ENCODE peak calls at places on chromosomes 1 and 21, in four cellular contexts. B is A549, E is K562, S is GM12878. A is an unnamed sample.

GRCh38 chr1:181319903-181320302 is 163.4 kb upstream of the CACNA1E start:
- DNase-seq in B (no peak), S (no peak), E (no peak), A (no peak)

GRCh38 chr1:108049083-108049819 is 84.3 kb upstream of the VAV3 start:
- DNase-seq in E (peak), B (peak), S (no peak), A (no peak)

GRCh38 chr1:112533029-112533428 is 24.3 kb downstream of the WNT2B start:
- DNase-seq in B (no peak), S (no peak), E (no peak), A (peak)

GRCh38 chr21:42039911-42040351 is 29.8 kb upstream of the ZBTB21 start:
- DNase-seq in B (no peak), S (no peak), E (no peak), A (peak)

GRCh38 chr21:33374080-33374873 is 28.9 kb upstream of the IFNGR2 start:
- DNase-seq in B (peak), E (peak), S (no peak), A (peak)

GRCh38 chr1:245124644-245125043 is 30.1 kb upstream of the KIF26B start:
- DNase-seq in B (no peak), S (no peak), E (no peak), A (no peak)

GRCh38 chr1:202965441-202965821 is 1.6 kb downstream of the CYB5R1 start:
- DNase-seq in E (no peak), B (no peak), S (no peak), A (no peak)

GRCh38 chr1:107405241-107405640 is 264.4 kb downstream of the NTNG1 start:
- DNase-seq in B (no peak), S (no peak), E (no peak), A (peak)

GRCh38 chr1:205774277-205775014 is 836 bp downstream of the RAB29 start:
- DNase-seq in E (peak), S (peak), B (no peak), A (no peak)

GRCh38 chr1:100364731-100365130 is 12.4 kb downstream of the CDC14A start:
- DNase-seq in S (no peak), E (no peak), B (no peak), A (no peak)

GRCh38 chr1:3775248-3775497 is 2.6 kb downstream of the SMIM1 start:
- DNase-seq in B (no peak), S (no peak), E (peak), A (no peak)

GRCh38 chr21:15062566-15062965 is 2.2 kb downstream of the NRIP1 start:
- DNase-seq in E (no peak), S (no peak), B (peak), A (no peak)

GRCh38 chr1:77627965-77628570 is 54.4 kb downstream of the ZZZ3 start:
- DNase-seq in S (no peak), E (no peak), B (no peak), A (no peak)

GRCh38 chr1:98103617-98104284 is 182.9 kb upstream of the DPYD start:
- DNase-seq in S (no peak), B (peak), E (no peak), A (peak)

GRCh38 chr1:153519242-153519641 is 16.5 kb downstream of the S100A6 start:
- DNase-seq in B (no peak), E (no peak), S (no peak), A (no peak)

GRCh38 chr1:17236779-17237601 is 11.9 kb upstream of the PADI3 start:
- DNase-seq in B (peak), E (peak), S (peak), A (peak)

GRCh38 chr1:91806777-91807700 is 78.9 kb downstream of the TGFBR3 start:
- DNase-seq in B (peak), S (no peak), E (no peak), A (peak)

GRCh38 chr21:42440187-42440792 is 36.6 kb downstream of the UBASH3A start:
- DNase-seq in S (peak), B (no peak), E (no peak), A (no peak)

GRCh38 chr1:25735956-25736529 is 64.0 kb upstream of the SELENON start:
- DNase-seq in B (no peak), E (no peak), S (no peak), A (no peak)

GRCh38 chr1:53257454-53258081 is 19.2 kb upstream of the MAGOH start:
- DNase-seq in S (no peak), E (no peak), B (no peak), A (peak)

GRCh38 chr1:245363821-245364220 is 209.0 kb downstream of the KIF26B start:
- DNase-seq in S (no peak), B (no peak), E (no peak), A (peak)

GRCh38 chr1:225746361-225747179 is 31.1 kb upstream of the SRP9 start:
- DNase-seq in B (peak), S (no peak), E (no peak), A (peak)

GRCh38 chr1:110048923-110049601 is 14.6 kb downstream of the STRIP1 start:
- DNase-seq in B (no peak), E (no peak), S (no peak), A (no peak)

GRCh38 chr1:59718989-59719360 is 95.8 kb upstream of the HOOK1 start:
- DNase-seq in S (no peak), E (no peak), B (no peak), A (no peak)

GRCh38 chr1:85502625-85503083 is 37.7 kb upstream of the DDAH1 start:
- DNase-seq in S (no peak), E (peak), B (peak), A (peak)

GRCh38 chr1:21904725-21905520 is 32.2 kb downstream of the HSPG2 start:
- DNase-seq in E (peak), B (peak), S (no peak), A (peak)

DNA sequence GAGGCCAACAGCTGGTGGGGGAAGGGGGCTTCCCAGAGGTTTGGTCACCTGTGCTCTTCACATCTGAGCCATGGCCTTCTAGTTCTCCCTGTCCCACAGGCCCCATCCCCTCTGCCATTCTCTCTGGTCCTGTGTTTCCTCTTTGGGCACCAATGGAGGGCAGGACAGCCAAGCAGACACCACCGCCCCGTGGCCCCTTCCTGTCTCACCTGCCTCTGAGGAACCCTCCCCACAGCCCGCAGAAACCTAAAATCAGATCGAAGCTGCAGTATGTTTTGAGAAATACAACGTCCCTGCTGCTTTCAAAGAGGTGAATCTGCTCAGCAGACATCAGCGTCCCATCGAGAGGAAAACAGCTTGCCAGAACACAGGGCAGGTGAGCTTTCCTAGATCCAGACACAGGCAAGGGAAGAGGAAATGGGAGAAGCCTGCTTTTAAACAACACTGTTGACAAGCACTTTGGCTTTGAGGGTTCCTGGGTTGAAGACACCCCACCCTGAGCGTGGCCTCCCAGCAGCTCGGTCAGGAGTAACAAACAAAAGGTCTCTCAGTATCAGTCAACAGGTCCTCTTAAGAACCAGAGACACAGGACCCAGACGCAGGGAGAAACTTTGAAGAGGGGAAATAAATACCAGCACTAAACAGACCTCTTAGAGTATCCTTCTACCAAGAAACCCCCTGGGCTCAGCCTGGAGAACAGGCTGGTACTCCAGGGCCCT is 2.3 kb downstream of the PANK4 start:
- DNase-seq in S (no peak), B (no peak), E (no peak), A (no peak)
- TF ChIP-seq ELK1 in S (no peak), B (no peak), E (no peak), A (no peak)

GRCh38 chr1:15354580-15354965 is 55.1 kb upstream of the EFHD2 start:
- DNase-seq in B (no peak), S (no peak), E (no peak), A (peak)
- TF ChIP-seq ELK1 in B (no peak), S (no peak), E (no peak), A (no peak)

DNA sequence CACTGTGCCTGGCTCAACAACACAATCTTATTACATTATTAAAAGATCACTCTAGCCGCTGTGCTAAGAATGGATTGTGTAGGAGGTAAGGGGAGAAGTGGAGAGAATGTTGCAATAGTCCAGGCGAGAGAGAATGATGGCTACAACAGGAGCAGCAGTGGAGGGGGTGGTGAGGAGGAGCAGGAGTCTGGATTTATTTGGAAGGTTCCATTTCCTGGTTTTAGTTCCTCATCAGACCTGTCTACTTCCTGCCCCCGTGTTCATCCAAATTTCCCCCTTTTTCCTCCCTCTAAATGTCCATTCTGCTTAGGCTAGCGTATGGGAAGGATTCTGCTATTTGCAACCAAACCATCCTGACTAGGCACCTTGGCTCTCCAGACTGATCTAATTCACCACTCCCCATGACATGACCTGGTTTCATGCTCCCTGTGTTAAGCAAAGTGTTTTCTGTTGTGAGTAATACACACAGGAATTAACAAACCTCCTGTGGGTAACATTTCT is 35.1 kb upstream of the EYA3 start:
- DNase-seq in B (peak), S (no peak), E (no peak), A (peak)
- TF ChIP-seq ELK1 in B (no peak), S (no peak), E (no peak), A (no peak)

DNA sequence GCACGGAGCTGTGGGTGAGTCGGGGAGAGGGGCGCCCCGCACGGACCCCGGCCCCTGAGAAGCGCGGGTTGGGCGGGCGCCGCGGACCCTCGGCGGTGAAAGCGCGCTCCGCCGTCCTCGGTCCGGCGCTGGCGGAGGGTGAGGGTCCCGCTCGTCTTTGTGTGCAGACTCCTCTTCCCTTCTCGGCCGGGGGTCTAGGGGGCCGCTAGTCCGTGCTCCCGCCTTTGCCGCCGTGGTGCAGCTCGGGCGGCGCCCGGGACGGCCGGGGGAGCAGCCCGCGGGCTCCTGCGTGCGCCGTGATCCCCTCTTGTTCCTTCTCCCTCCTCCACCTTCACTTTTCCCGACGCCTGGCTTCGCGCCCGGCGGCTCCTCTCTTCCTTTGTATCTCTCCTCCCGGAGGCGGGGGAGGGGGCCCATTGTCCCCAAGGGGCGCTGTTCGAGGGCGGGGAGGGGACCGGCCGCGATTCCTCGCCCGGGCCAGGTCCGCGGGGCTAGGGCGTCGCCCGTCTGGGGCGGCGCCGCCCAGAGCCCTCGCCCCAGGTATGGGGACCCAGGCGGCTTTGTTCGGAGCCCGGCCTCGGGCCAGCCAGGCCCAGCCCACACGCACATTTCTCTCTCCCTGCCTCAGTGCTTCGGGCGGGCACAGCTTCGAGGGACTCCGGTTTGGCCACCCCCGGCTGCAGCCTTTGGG is 519 bp downstream of the FNBP1L start:
- DNase-seq in E (peak), B (peak), S (no peak), A (no peak)
- TF ChIP-seq ELK1 in E (no peak), B (no peak), S (no peak), A (no peak)

A was measured in IMR-90.